ENCODE peak calls at places on chromosomes 5 and 9, in six cellular contexts. K is endodermal cell; P is CD4-positive, alpha-beta T cell; Q is fibroblast of lung; E is foreskin keratinocyte; W is SK-N-SH. B is an unnamed sample.
A peak's percentile ranks its signal among the peaks of the same experiment; 100 is the strongest.

GRCh38 chr9:129069128-129069824 is 11.6 kb upstream of the DOLPP1 start:
- DNase-seq in K (peak; percentile 51), Q (no peak), W (peak; percentile 72), P (peak; percentile 55), E (no peak), B (no peak)

GRCh38 chr5:39102684-39103155 is 28.5 kb upstream of the RICTOR start:
- DNase-seq in Q (peak; percentile 58), P (no peak), E (no peak), K (no peak), W (no peak), B (no peak)

GRCh38 chr5:95053253-95053652 is 231.6 kb downstream of the MCTP1 start:
- DNase-seq in W (no peak), Q (no peak), E (no peak), K (no peak), P (no peak), B (no peak)

GRCh38 chr5:41071975-41072374 is 833 bp upstream of the MROH2B start:
- DNase-seq in K (no peak), Q (peak; percentile 59), W (no peak), P (no peak), E (no peak), B (no peak)

GRCh38 chr5:115573133-115573532 is 28.6 kb upstream of the FEM1C start:
- DNase-seq in P (no peak), E (no peak), Q (peak; percentile 59), K (no peak), W (no peak), B (no peak)

GRCh38 chr9:34996905-34997279 is 7.3 kb downstream of the DNAJB5 start:
- DNase-seq in E (no peak), W (no peak), Q (no peak), K (no peak), P (no peak), B (no peak)

GRCh38 chr9:17881371-17881770 is 302.5 kb downstream of the SH3GL2 start:
- DNase-seq in K (no peak), E (no peak), P (no peak), Q (no peak), W (no peak), B (no peak)

GRCh38 chr9:16002816-16003215 is 450.0 kb downstream of the CCDC171 start:
- DNase-seq in K (no peak), Q (peak; percentile 59), W (no peak), P (no peak), E (peak; percentile 18), B (peak; percentile 28)

GRCh38 chr5:78287833-78288232 is 6.7 kb downstream of the AP3B1 start:
- DNase-seq in E (peak; percentile 56), Q (peak; percentile 64), K (no peak), P (no peak), W (no peak), B (peak; percentile 37)

GRCh38 chr9:93676310-93677054 is 100.1 kb downstream of the PHF2 start:
- DNase-seq in K (peak; percentile 26), Q (no peak), P (no peak), W (peak; percentile 10), E (no peak), B (no peak)

GRCh38 chr5:153447534-153447933 is 42.9 kb upstream of the GRIA1 start:
- DNase-seq in W (peak; percentile 33), K (no peak), E (no peak), P (no peak), Q (no peak), B (no peak)

GRCh38 chr5:94245608-94246007 is 372.8 kb downstream of the KIAA0825 start:
- DNase-seq in P (no peak), Q (peak; percentile 30), E (no peak), K (no peak), W (no peak), B (no peak)

GRCh38 chr5:123438902-123439301 is 15.7 kb upstream of the CEP120 start:
- DNase-seq in E (no peak), P (no peak), W (no peak), K (no peak), Q (no peak), B (no peak)

GRCh38 chr5:109345699-109346098 is 64.1 kb downstream of the PJA2 start:
- DNase-seq in P (no peak), W (no peak), K (no peak), Q (no peak), E (no peak), B (no peak)

GRCh38 chr9:122936464-122936863 is 4.4 kb upstream of the RABGAP1 start:
- DNase-seq in K (no peak), W (no peak), Q (no peak), P (no peak), E (no peak), B (no peak)

GRCh38 chr9:88998506-88998905 is 7.2 kb downstream of the S1PR3 start:
- DNase-seq in K (no peak), P (no peak), E (no peak), Q (peak; percentile 59), W (no peak), B (no peak)

GRCh38 chr9:25964239-25964638 is 286.0 kb upstream of the TUSC1 start:
- DNase-seq in P (no peak), W (peak; percentile 52), E (peak; percentile 38), K (peak; percentile 80), Q (peak; percentile 73), B (peak; percentile 21)

GRCh38 chr5:54469655-54470054 is 14.2 kb downstream of the HSPB3 start:
- DNase-seq in K (no peak), P (no peak), W (no peak), Q (peak; percentile 16), E (no peak), B (no peak)

GRCh38 chr5:167766957-167767356 is 524.5 kb upstream of the WWC1 start:
- DNase-seq in K (no peak), W (no peak), P (no peak), Q (no peak), E (no peak), B (no peak)

GRCh38 chr5:61048534-61048933 is 103.5 kb downstream of the NDUFAF2 start:
- DNase-seq in P (no peak), Q (peak; percentile 54), K (no peak), W (no peak), E (peak; percentile 78), B (peak; percentile 82)

GRCh38 chr5:159469496-159470370 is 139.4 kb upstream of the IL12B start:
- DNase-seq in Q (no peak), W (no peak), K (no peak), E (no peak), P (no peak), B (no peak)

GRCh38 chr5:86971034-86971511 is 296.6 kb upstream of the RASA1 start:
- DNase-seq in Q (peak; percentile 48), P (no peak), E (no peak), W (no peak), K (no peak), B (no peak)
- TF ChIP-seq CTCF in Q (no peak), P (peak; percentile 8), E (peak; percentile 60), W (peak; percentile 38), K (peak; percentile 19), B (no peak)

GRCh38 chr9:130368631-130369103 is 76.1 kb upstream of the ASS1 start:
- DNase-seq in Q (no peak), P (no peak), K (peak; percentile 67), E (peak; percentile 27), W (no peak), B (peak; percentile 26)
- TF ChIP-seq CTCF in Q (no peak), P (no peak), K (peak; percentile 49), E (peak; percentile 29), W (peak; percentile 21), B (no peak)

GRCh38 chr5:156020650-156021049 is 306.3 kb upstream of the SGCD start:
- DNase-seq in W (no peak), E (no peak), Q (no peak), P (no peak), K (no peak), B (no peak)

GRCh38 chr5:156019786-156020185 is 307.2 kb upstream of the SGCD start:
- DNase-seq in P (no peak), K (no peak), E (no peak), W (no peak), Q (no peak), B (no peak)

DNA sequence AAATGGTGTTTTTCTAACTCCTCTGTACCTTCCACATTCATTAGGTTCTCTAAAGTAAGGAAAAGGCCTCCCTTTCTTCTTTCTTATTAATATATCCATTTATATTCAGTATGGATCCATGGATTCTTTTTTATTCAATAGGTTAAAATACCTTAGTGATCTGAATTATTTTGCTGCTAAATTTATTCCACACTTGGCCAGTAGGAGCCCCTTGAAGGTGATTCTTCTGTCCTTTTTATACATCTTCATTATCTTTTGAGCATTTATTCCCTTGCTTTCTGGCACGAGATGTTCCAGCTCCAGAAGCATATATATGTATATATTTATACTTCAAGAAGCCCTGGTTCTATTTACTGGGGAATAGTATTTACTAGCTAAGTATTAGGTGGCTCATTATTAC is 311.8 kb upstream of the SGCD start:
- DNase-seq in P (no peak), Q (no peak), E (no peak), K (no peak), W (no peak), B (no peak)
- TF ChIP-seq CTCF in P (no peak), Q (no peak), E (no peak), K (peak; percentile 53), W (peak; percentile 20), B (no peak)

GRCh38 chr5:132766806-132767055 is 10.3 kb downstream of the SEPTIN8 start:
- DNase-seq in K (no peak), Q (no peak), W (no peak), E (no peak), P (no peak), B (no peak)

GRCh38 chr5:132766020-132766805 is 10.8 kb downstream of the SEPTIN8 start:
- DNase-seq in K (no peak), W (no peak), P (no peak), E (no peak), Q (no peak), B (no peak)

GRCh38 chr5:132765311-132766019 is 11.6 kb downstream of the SEPTIN8 start:
- DNase-seq in P (no peak), K (peak; percentile 37), W (no peak), Q (no peak), E (no peak), B (no peak)

GRCh38 chr5:132768485-132768868 is 8.6 kb downstream of the SEPTIN8 start:
- DNase-seq in E (no peak), W (no peak), K (no peak), Q (no peak), P (no peak), B (no peak)

DNA sequence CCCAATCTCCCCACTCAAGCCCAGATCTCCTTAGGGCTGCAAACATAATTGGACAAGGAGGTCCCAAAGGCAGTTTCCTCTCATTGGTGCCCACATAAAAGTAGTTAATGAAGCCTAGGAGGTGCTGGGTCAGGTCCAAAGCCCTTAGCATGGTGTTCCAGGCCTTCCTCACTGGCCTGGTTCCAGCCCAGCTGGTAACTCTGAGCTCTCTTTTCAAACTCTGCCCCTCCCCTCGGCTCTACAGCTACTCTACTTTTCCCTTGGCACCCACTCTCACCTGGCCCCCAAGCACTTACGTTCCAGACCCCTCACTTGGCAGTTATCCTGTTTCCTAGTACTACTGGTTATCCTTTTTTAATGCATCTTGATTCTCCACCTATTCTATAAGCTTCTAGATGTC is 9.9 kb downstream of the SEPTIN8 start:
- DNase-seq in E (no peak), Q (no peak), P (no peak), W (no peak), K (no peak), B (no peak)
- TF ChIP-seq CTCF in E (no peak), Q (no peak), P (no peak), W (no peak), K (no peak), B (no peak)

GRCh38 chr5:155833282-155833681 is 493.7 kb upstream of the SGCD start:
- DNase-seq in K (no peak), W (peak; percentile 3), Q (no peak), P (no peak), E (no peak), B (no peak)
- TF ChIP-seq CTCF in K (peak; percentile 64), W (no peak), Q (no peak), P (no peak), E (no peak), B (no peak)

B was measured in kidney epithelial cell.